ENCODE peak calls at places on chromosomes 16 and 17, in five cellular contexts. Z is SK-N-SH, J is K562, C is HepG2, R is GM12878. Y is an unnamed sample.

GRCh38 chr16:23504076-23504452 is 6.2 kb downstream of the GGA2 start:
- DNase-seq in R (no peak), J (no peak), C (no peak), Z (no peak), Y (no peak)

GRCh38 chr17:29237476-29238132 is 9.1 kb upstream of the CRYBA1 start:
- DNase-seq in Z (no peak), R (no peak), C (no peak), J (no peak), Y (no peak)

GRCh38 chr17:20735796-20736195 is 156.3 kb downstream of the CDRT15L2 start:
- DNase-seq in J (no peak), C (no peak), Z (no peak), R (no peak), Y (no peak)

GRCh38 chr16:28003923-28004322 is 59.6 kb downstream of the GSG1L start:
- DNase-seq in J (no peak), C (no peak), R (no peak), Z (peak), Y (no peak)

GRCh38 chr16:69754469-69755310 is at the start of gene NOB1:
- DNase-seq in Z (peak), J (peak), C (peak), R (peak), Y (peak)

GRCh38 chr17:81428121-81428515 is 32.9 kb downstream of the BAHCC1 start:
- DNase-seq in J (no peak), R (no peak), C (no peak), Z (peak), Y (no peak)

GRCh38 chr17:51946311-51946710 is 212.2 kb downstream of the CA10 start:
- DNase-seq in J (no peak), Z (no peak), C (no peak), R (no peak), Y (no peak)

GRCh38 chr16:46607529-46607928 is 13.7 kb downstream of the SHCBP1 start:
- DNase-seq in R (no peak), C (peak), Z (no peak), J (peak), Y (no peak)

DNA sequence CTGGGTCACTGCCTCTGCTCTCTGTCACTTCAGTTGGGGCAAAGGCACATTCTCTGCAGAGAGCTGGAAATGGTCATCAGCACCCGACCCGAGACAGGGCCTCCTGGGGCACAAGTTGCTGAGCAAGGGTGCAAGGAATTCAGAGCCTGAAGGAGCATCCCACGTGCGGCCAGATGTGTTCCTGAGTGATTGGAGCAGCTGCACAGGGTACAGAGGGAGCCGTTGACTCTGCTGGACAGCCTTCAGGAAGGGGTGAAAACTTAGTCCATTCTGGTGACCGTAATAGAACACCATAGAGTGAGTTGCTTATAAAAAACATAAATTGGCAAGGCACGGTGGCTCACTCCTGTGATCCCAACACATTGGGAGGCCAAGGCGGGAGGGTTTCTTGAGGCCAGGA is 106.8 kb downstream of the CCDC182 start:
- DNase-seq in J (no peak), C (no peak), R (no peak), Z (no peak), Y (no peak)
- TF ChIP-seq FOXM1 in J (no peak), C (no peak), R (no peak), Z (no peak), Y (no peak)

DNA sequence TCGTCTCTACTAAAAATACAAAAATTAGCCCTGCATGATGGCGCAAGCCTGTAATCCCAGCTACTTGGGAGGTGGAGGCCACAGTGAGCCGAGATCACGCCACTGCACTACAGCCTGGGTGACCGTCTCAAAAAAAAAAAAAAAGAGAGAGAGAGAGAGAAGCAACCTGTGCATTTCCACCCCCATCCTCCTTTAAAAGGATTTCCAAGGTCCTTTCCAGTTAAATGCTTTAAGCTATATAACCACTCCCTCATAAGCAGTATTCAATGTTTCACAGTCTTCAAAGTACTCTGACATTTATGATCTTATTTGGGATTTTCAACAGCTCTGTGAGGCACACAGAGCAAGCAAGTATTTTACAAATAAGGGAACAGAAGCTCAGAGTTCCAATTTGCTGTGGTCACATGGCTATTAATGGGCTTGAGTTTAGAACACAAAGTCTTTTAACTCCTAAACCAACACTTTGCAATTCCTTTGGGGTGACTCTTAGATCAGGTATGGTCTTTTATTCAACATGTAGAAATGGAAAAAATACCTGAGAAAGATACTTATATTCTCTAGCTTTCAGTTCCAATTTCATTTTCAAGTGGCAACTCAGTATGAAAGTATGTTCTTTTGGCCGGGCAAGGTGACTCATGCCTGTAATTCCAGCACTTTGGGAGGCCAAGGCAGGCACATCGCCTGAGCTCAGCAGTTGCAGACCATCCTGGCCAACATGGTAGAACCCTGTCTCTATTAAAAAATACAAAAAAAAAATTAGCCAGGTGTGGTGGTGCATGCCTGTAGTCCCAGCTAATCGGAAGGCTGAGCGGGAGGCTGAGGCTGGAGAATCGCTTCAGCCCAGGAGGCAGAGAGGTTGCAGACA is 31.3 kb downstream of the SPOP start:
- DNase-seq in J (no peak), R (peak), C (peak), Z (no peak), Y (no peak)
- TF ChIP-seq FOXM1 in J (no peak), R (no peak), C (no peak), Z (no peak), Y (no peak)

GRCh38 chr16:503150-504071 is 24.1 kb upstream of the CAPN15 start:
- DNase-seq in C (no peak), R (no peak), Z (no peak), J (no peak), Y (no peak)
- TF ChIP-seq FOXM1 in C (no peak), R (no peak), Z (no peak), J (no peak), Y (no peak)

DNA sequence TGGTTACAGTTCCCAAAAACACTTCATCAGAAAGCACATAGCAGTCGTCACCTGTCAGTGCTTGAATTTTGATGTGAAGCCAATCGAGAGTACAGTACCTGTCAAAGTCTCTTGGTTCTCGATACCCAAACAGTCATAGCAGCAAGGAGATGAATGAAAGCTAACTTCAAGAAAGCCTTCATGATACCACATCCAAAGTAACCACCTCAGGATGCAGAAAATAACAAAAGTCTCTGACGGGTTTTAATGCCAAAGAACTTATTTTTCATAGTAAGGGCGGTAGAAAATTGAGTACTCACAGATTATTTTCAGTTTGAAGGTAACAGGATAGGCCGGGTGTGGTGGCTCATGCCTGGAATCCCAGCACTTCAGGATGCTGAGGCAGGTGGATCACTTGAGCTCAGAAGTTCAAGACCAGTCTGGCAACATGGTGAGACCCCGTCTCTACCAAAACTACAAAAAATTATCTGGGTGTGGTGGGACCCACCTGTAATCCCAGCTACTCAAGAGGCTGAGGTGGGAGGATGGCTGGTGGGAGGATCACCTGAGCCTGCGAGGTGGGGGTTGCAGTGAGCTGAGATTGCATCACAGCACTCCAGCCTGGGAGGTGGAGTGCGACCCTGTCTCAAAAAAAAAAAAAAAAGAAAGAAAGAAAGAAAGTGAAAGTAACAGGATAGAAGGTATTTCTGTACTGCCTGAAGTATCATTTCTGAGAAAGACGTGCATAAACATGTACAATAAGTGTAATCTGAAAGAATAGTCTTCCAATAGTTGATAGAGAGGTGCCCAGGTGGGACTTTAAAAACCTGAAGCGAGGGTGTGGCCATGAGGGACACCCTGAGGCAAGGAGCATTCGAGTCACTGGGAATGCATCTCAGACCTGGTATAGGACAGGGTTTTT is 15.4 kb downstream of the MFSD11 start:
- DNase-seq in R (no peak), C (no peak), Z (no peak), J (no peak), Y (no peak)
- TF ChIP-seq FOXM1 in R (no peak), C (no peak), Z (no peak), J (no peak), Y (no peak)

DNA sequence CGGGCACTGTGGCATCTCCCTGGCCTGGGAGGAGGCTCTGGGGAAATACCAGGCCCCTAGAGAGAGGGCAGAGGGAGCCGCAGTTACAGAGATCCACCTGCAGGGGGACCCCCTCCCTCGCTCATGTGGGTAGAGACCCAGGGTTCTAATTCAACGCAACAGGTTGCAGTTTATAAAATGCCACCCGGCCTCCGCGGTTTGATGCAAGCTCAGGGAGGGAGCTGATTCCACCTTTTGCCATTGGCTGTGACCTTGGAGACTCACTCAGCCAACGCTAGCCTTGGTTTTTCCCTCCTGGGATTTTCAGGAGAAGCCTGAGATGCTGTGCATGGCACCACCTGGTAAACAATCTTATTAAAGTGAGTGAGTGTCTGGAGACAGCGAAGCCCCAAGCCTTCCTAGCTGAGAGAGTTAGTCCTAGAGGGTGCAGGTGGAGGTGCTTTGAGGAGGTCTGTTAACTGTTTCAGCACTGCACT is 12.1 kb downstream of the TTLL6 start:
- DNase-seq in C (peak), J (peak), Z (peak), R (no peak), Y (peak)
- TF ChIP-seq FOXM1 in C (no peak), J (no peak), Z (no peak), R (no peak), Y (no peak)

GRCh38 chr17:69358688-69359596 is 32.0 kb upstream of the ABCA5 start:
- DNase-seq in C (peak), J (no peak), R (peak), Z (peak), Y (no peak)
- TF ChIP-seq FOXM1 in C (no peak), J (no peak), R (no peak), Z (no peak), Y (no peak)

Y was measured in HEK293T.